ENCODE peak calls at places on chromosomes 13 and 19, in ten cellular contexts. Q, F, I, T, M, H, V, P, K and C are unnamed samples.

GRCh38 chr19:21902596-21902995 is 66.6 kb upstream of the ZNF43 start:
- DNase-seq in K (no peak), T (no peak), Q (no peak), P (no peak), F (no peak), V (no peak), H (no peak), I (no peak), M (no peak), C (no peak)

GRCh38 chr13:35978607-35979316 is 152.4 kb downstream of the DCLK1 start:
- DNase-seq in H (no peak), F (peak; percentile 71), M (peak; percentile 75), Q (no peak), P (peak; percentile 29), I (no peak), T (no peak), V (no peak), K (peak; percentile 20), C (no peak)

GRCh38 chr13:113098163-113098732 is 7.3 kb upstream of the F7 start:
- DNase-seq in M (no peak), H (no peak), P (no peak), Q (no peak), F (peak; percentile 65), K (no peak), I (no peak), T (no peak), V (no peak), C (no peak)

GRCh38 chr19:2582984-2583956 is 107.3 kb downstream of the GADD45B start:
- DNase-seq in H (no peak), Q (peak; percentile 20), K (peak; percentile 28), V (no peak), I (no peak), P (no peak), F (no peak), T (no peak), M (no peak), C (peak; percentile 59)

GRCh38 chr19:53991224-53992113 is at the start of gene CACNG6:
- DNase-seq in K (peak; percentile 81), Q (no peak), F (peak; percentile 71), V (peak; percentile 54), T (no peak), I (no peak), M (no peak), P (no peak), H (no peak), C (no peak)

GRCh38 chr13:102972191-102972590 is 94.0 kb downstream of the SLC10A2 start:
- DNase-seq in P (no peak), K (no peak), V (no peak), Q (no peak), H (no peak), I (no peak), F (no peak), T (no peak), M (no peak), C (no peak)

GRCh38 chr19:9309974-9310446 is 372 bp upstream of the ZNF699 start:
- DNase-seq in F (no peak), T (no peak), M (peak; percentile 89), K (peak; percentile 93), H (no peak), V (peak; percentile 90), Q (peak; percentile 89), P (peak; percentile 99), I (peak; percentile 73), C (peak; percentile 97)

GRCh38 chr13:20160346-20161274 is at the start of gene GJA3:
- DNase-seq in M (no peak), V (peak; percentile 43), F (peak; percentile 70), K (no peak), I (peak; percentile 37), P (no peak), T (peak; percentile 84), Q (no peak), H (no peak), C (no peak)

GRCh38 chr13:42307461-42307860 is 35.5 kb downstream of the AKAP11 start:
- DNase-seq in V (no peak), I (no peak), H (no peak), K (no peak), T (no peak), M (no peak), Q (no peak), F (no peak), P (no peak), C (no peak)

GRCh38 chr19:42563352-42564210 is 31.1 kb downstream of the CEACAM8 start:
- DNase-seq in Q (no peak), K (peak; percentile 58), P (no peak), I (no peak), M (peak; percentile 28), F (peak; percentile 32), H (no peak), T (no peak), V (peak; percentile 48), C (no peak)

GRCh38 chr19:1373534-1374249 is 10.0 kb upstream of the NDUFS7 start:
- DNase-seq in V (no peak), Q (no peak), M (no peak), P (no peak), F (no peak), T (no peak), I (no peak), H (peak; percentile 34), K (no peak), C (peak; percentile 59)

GRCh38 chr19:9934132-9934950 is 2.0 kb downstream of the OLFM2 start:
- DNase-seq in T (peak; percentile 93), M (peak; percentile 14), K (peak; percentile 86), H (peak; percentile 30), V (peak; percentile 92), F (peak; percentile 86), I (peak; percentile 81), Q (peak; percentile 77), P (peak; percentile 36), C (peak; percentile 90)

GRCh38 chr19:47228937-47229673 is 1.9 kb downstream of the BBC3 start:
- DNase-seq in Q (no peak), T (peak; percentile 75), H (peak; percentile 32), K (peak; percentile 42), F (peak; percentile 54), V (no peak), P (no peak), M (no peak), I (no peak), C (no peak)

GRCh38 chr13:49502954-49503353 is 7.2 kb downstream of the PHF11 start:
- DNase-seq in V (no peak), T (no peak), K (no peak), P (no peak), H (no peak), I (no peak), M (no peak), F (no peak), Q (no peak), C (no peak)

GRCh38 chr13:44335463-44335862 is 38.2 kb upstream of the SERP2 start:
- DNase-seq in T (no peak), P (no peak), H (no peak), Q (no peak), F (no peak), K (no peak), M (no peak), V (no peak), I (no peak), C (no peak)

GRCh38 chr13:36862722-36863121 is 43.7 kb downstream of the RFXAP start:
- DNase-seq in V (no peak), K (no peak), P (no peak), H (no peak), F (no peak), T (no peak), M (no peak), I (no peak), Q (no peak), C (no peak)

GRCh38 chr19:13396256-13397080 is 109.8 kb downstream of the CACNA1A start:
- DNase-seq in M (no peak), T (no peak), P (no peak), V (peak; percentile 73), K (peak; percentile 54), Q (no peak), F (peak; percentile 75), I (no peak), H (peak; percentile 36), C (no peak)

GRCh38 chr19:50358483-50359431 is 6.7 kb downstream of the NAPSA start:
- DNase-seq in Q (no peak), F (peak; percentile 89), M (no peak), P (no peak), H (peak; percentile 50), T (peak; percentile 92), I (peak; percentile 75), K (no peak), V (no peak), C (no peak)

GRCh38 chr13:108270442-108270841 is 924 bp downstream of the TNFSF13B start:
- DNase-seq in H (no peak), I (no peak), T (no peak), P (no peak), M (no peak), K (no peak), F (no peak), Q (no peak), V (no peak), C (no peak)

GRCh38 chr13:28059214-28059613 is 41.2 kb downstream of the FLT3 start:
- DNase-seq in H (no peak), M (no peak), F (no peak), V (peak; percentile 56), P (peak; percentile 7), Q (no peak), T (peak; percentile 74), K (peak; percentile 42), I (peak; percentile 12), C (no peak)

GRCh38 chr13:26487781-26488180 is 69.7 kb upstream of the WASF3 start:
- DNase-seq in Q (no peak), I (no peak), V (no peak), H (no peak), K (no peak), F (no peak), T (no peak), P (no peak), M (no peak), C (no peak)

GRCh38 chr13:81194362-81194761 is 853.4 kb upstream of the SPRY2 start:
- DNase-seq in K (no peak), I (no peak), M (no peak), P (no peak), T (no peak), F (no peak), H (no peak), V (no peak), Q (no peak), C (no peak)

GRCh38 chr13:41117859-41118258 is 14.7 kb downstream of the KBTBD6 start:
- DNase-seq in F (no peak), T (no peak), M (no peak), H (no peak), K (no peak), V (no peak), I (no peak), Q (no peak), P (no peak), C (no peak)

GRCh38 chr13:75132800-75133695 is 348.9 kb downstream of the TBC1D4 start:
- DNase-seq in I (no peak), V (no peak), P (no peak), K (no peak), F (no peak), H (no peak), M (no peak), Q (no peak), T (no peak), C (no peak)

GRCh38 chr19:43774103-43774939 is 6.5 kb downstream of the KCNN4 start:
- DNase-seq in I (no peak), V (peak; percentile 87), Q (no peak), F (peak; percentile 89), T (no peak), M (no peak), K (no peak), H (no peak), P (no peak), C (no peak)

GRCh38 chr13:46168341-46168740 is 13.6 kb downstream of the LCP1 start:
- DNase-seq in P (no peak), Q (no peak), V (no peak), H (no peak), F (no peak), K (no peak), I (peak; percentile 31), T (peak; percentile 85), M (no peak), C (no peak)

GRCh38 chr13:113151745-113152707 is 6.4 kb upstream of the PROZ start:
- DNase-seq in H (peak; percentile 18), F (peak; percentile 33), V (no peak), M (no peak), I (no peak), P (no peak), K (no peak), Q (no peak), T (no peak), C (no peak)